ENCODE peak calls at places on chromosomes 1 and 21, in seven cellular contexts. Z is HTR-8/SVneo, J is activated T-cell treated with anti-CD3 and anti-CD28 coated beads for 1 hour, P is OCI-LY7, V is uterus, Q is AG20443, H is DMS 273 treated with DMSO at 0.1 percent for 48 hours. M is an unnamed sample.

GRCh38 chr1:155859881-155860841 is 794 bp downstream of the SYT11 start:
- DNase-seq in Q (peak; percentile 88), Z (peak; percentile 66), P (peak; percentile 72), J (peak; percentile 15), H (peak; percentile 62), V (peak; percentile 90), M (peak; percentile 77)

GRCh38 chr1:43834280-43835140 is 99.1 kb upstream of the ARTN start:
- DNase-seq in Z (no peak), P (peak; percentile 40), V (no peak), Q (peak; percentile 72), J (no peak), H (no peak), M (peak; percentile 74)

GRCh38 chr1:212819704-212820103 is 27.7 kb downstream of the SPATA45 start:
- DNase-seq in H (no peak), P (peak; percentile 50), J (no peak), Z (no peak), V (no peak), Q (no peak), M (no peak)

GRCh38 chr1:185490924-185491323 is 173.9 kb upstream of the IVNS1ABP start:
- DNase-seq in Q (no peak), Z (no peak), P (no peak), V (no peak), H (no peak), J (no peak), M (no peak)

GRCh38 chr1:42981871-42982270 is 23.2 kb upstream of the SLC2A1 start:
- DNase-seq in Z (no peak), P (no peak), J (no peak), H (no peak), Q (no peak), V (no peak), M (no peak)

GRCh38 chr1:27106561-27107323 is 48.2 kb downstream of the SLC9A1 start:
- DNase-seq in Z (no peak), J (no peak), H (no peak), V (no peak), Q (no peak), P (peak; percentile 55), M (no peak)

GRCh38 chr21:44883250-44883649 is 9.8 kb upstream of the PTTG1IP start:
- DNase-seq in P (no peak), Q (no peak), H (no peak), V (no peak), Z (no peak), J (no peak), M (no peak)

GRCh38 chr1:20409017-20409416 is 77.0 kb downstream of the CAMK2N1 start:
- DNase-seq in H (no peak), Q (no peak), V (no peak), Z (no peak), J (no peak), P (no peak), M (no peak)

GRCh38 chr1:6723621-6724428 is 22.2 kb upstream of the DNAJC11 start:
- DNase-seq in H (no peak), Q (no peak), V (no peak), P (no peak), J (no peak), Z (no peak), M (no peak)

GRCh38 chr1:40592107-40592773 is 60.8 kb downstream of the ZNF684 start:
- DNase-seq in V (no peak), Z (peak; percentile 19), P (peak; percentile 63), J (no peak), Q (peak; percentile 50), H (peak; percentile 99), M (no peak)

GRCh38 chr21:44962481-44962966 is 22.7 kb downstream of the SLX9 start:
- DNase-seq in Z (peak; percentile 37), P (no peak), V (peak; percentile 60), Q (peak; percentile 76), J (no peak), H (no peak), M (peak; percentile 66)

GRCh38 chr1:199113265-199113869 is 474.5 kb downstream of the PTPRC start:
- DNase-seq in V (no peak), Q (peak; percentile 37), Z (peak; percentile 7), P (peak; percentile 80), J (peak; percentile 46), H (peak; percentile 1), M (peak; percentile 33)

GRCh38 chr1:39733161-39733560 is 5.5 kb upstream of the PPIE start:
- DNase-seq in P (no peak), H (no peak), V (no peak), Q (no peak), Z (no peak), J (no peak), M (no peak)

GRCh38 chr1:151839457-151840409 is at the start of gene C2CD4D:
- DNase-seq in Q (no peak), H (no peak), J (peak; percentile 48), V (no peak), Z (no peak), P (no peak), M (no peak)

GRCh38 chr1:163240705-163241104 is 38.0 kb upstream of the RGS5 start:
- DNase-seq in J (no peak), Q (no peak), P (no peak), H (no peak), Z (no peak), V (no peak), M (no peak)

GRCh38 chr1:182410620-182411273 is 10.3 kb upstream of the TEDDM1 start:
- DNase-seq in P (no peak), Q (no peak), H (no peak), V (no peak), J (no peak), Z (no peak), M (no peak)

GRCh38 chr1:53372501-53372951 is 44.7 kb upstream of the LRP8 start:
- DNase-seq in J (no peak), H (no peak), Q (no peak), V (peak; percentile 6), Z (no peak), P (no peak), M (no peak)

GRCh38 chr1:245558069-245558468 is 403.3 kb downstream of the KIF26B start:
- DNase-seq in P (no peak), Z (no peak), J (no peak), Q (no peak), H (no peak), V (no peak), M (no peak)

GRCh38 chr1:63674238-63674864 is 81.1 kb downstream of the PGM1 start:
- DNase-seq in J (no peak), V (peak; percentile 81), Q (peak; percentile 92), H (peak; percentile 11), P (peak; percentile 45), Z (peak; percentile 83), M (peak; percentile 90)

GRCh38 chr1:29677028-29678024 is 441.0 kb downstream of the PTPRU start:
- DNase-seq in Z (no peak), V (no peak), Q (no peak), J (no peak), H (peak; percentile 76), P (no peak), M (no peak)

GRCh38 chr1:65167544-65167943 is 19.5 kb downstream of the AK4 start:
- DNase-seq in P (no peak), Z (no peak), H (no peak), J (no peak), V (no peak), Q (no peak), M (no peak)

GRCh38 chr1:151680391-151680790 is 36.2 kb downstream of the CELF3 start:
- DNase-seq in H (no peak), V (no peak), Q (no peak), Z (no peak), P (no peak), J (no peak), M (no peak)

GRCh38 chr1:109269981-109270622 is 12.8 kb downstream of the PSRC1 start:
- DNase-seq in Q (no peak), Z (no peak), P (no peak), H (no peak), J (no peak), V (no peak), M (no peak)

GRCh38 chr1:2559509-2560298 is 3.5 kb downstream of the TNFRSF14 start:
- DNase-seq in J (no peak), P (no peak), Q (no peak), H (no peak), V (no peak), Z (no peak), M (no peak)

GRCh38 chr1:51444096-51444495 is 75.0 kb downstream of the EPS15 start:
- DNase-seq in Z (no peak), Q (no peak), H (no peak), J (no peak), P (no peak), V (no peak), M (no peak)

GRCh38 chr1:220684890-220685289 is 5.3 kb upstream of the C1orf115 start:
- DNase-seq in Q (no peak), P (no peak), Z (no peak), H (peak; percentile 14), J (no peak), V (no peak), M (no peak)

GRCh38 chr1:20281801-20282200 is 8.9 kb upstream of the VWA5B1 start:
- DNase-seq in J (no peak), P (no peak), V (no peak), Z (peak; percentile 33), H (no peak), Q (peak; percentile 62), M (peak; percentile 80)

GRCh38 chr1:239778221-239778813 is 313.4 kb upstream of the FMN2 start:
- DNase-seq in V (no peak), H (no peak), Z (no peak), P (no peak), Q (no peak), J (no peak), M (no peak)

GRCh38 chr21:21845901-21846396 is 847.7 kb downstream of the NCAM2 start:
- DNase-seq in Z (no peak), Q (no peak), V (no peak), J (no peak), H (no peak), P (no peak), M (no peak)

GRCh38 chr1:1567831-1568380 is 6.8 kb downstream of the SSU72 start:
- DNase-seq in H (no peak), Z (no peak), P (no peak), J (no peak), Q (no peak), V (no peak), M (no peak)

GRCh38 chr1:98110674-98111073 is 189.8 kb upstream of the DPYD start:
- DNase-seq in Z (peak; percentile 13), H (no peak), J (no peak), Q (peak; percentile 49), V (no peak), P (no peak), M (peak; percentile 50)

M was measured in AG08395.